ENCODE peak calls at places on chromosomes 12 and 14, in nine cellular contexts. W, K, S, N, P, D, T, O and Z are unnamed samples.

GRCh38 chr12:33724867-33725266 is 285.2 kb upstream of the SYT10 start:
- DNase-seq in W (no peak), K (no peak), S (no peak), N (no peak), P (no peak), D (no peak), T (no peak), O (no peak), Z (no peak)

GRCh38 chr12:45284096-45284901 is 68.4 kb downstream of the ANO6 start:
- DNase-seq in W (no peak), K (no peak), S (no peak), N (peak; percentile 79), P (no peak), D (no peak), T (no peak), O (peak; percentile 80), Z (no peak)

GRCh38 chr12:91357381-91357780 is 174.8 kb upstream of the DCN start:
- DNase-seq in W (no peak), K (no peak), S (no peak), N (no peak), P (no peak), D (no peak), T (no peak), O (no peak), Z (no peak)

GRCh38 chr14:78399316-78399889 is 229.2 kb downstream of the NRXN3 start:
- DNase-seq in W (no peak), K (no peak), S (no peak), N (peak; percentile 82), P (no peak), D (no peak), T (no peak), O (no peak), Z (no peak)

GRCh38 chr14:23056257-23056955 is 914 bp downstream of the CDH24 start:
- DNase-seq in W (peak; percentile 82), K (peak; percentile 81), S (peak; percentile 81), N (peak; percentile 94), P (no peak), D (peak; percentile 57), T (peak; percentile 87), O (peak; percentile 84), Z (peak; percentile 64)

GRCh38 chr14:77014004-77014604 is 14.4 kb downstream of the IRF2BPL start:
- DNase-seq in W (peak; percentile 66), K (no peak), S (no peak), N (peak; percentile 76), P (peak; percentile 94), D (peak; percentile 67), T (peak; percentile 71), O (no peak), Z (no peak)

GRCh38 chr12:79407671-79408622 is 282.8 kb downstream of the PAWR start:
- DNase-seq in W (no peak), K (peak; percentile 63), S (no peak), N (peak; percentile 90), P (peak; percentile 54), D (peak; percentile 61), T (no peak), O (peak; percentile 85), Z (no peak)

GRCh38 chr12:107760207-107760816 is 625 bp downstream of the PRDM4 start:
- DNase-seq in W (no peak), K (no peak), S (peak; percentile 74), N (peak; percentile 82), P (peak; percentile 18), D (peak; percentile 19), T (peak; percentile 58), O (peak; percentile 26), Z (peak; percentile 50)

GRCh38 chr14:28344381-28344780 is 422.2 kb upstream of the FOXG1 start:
- DNase-seq in W (no peak), K (no peak), S (no peak), N (no peak), P (no peak), D (no peak), T (no peak), O (peak; percentile 32), Z (no peak)

GRCh38 chr14:101499080-101499479 is 62.2 kb upstream of the DIO3 start:
- DNase-seq in W (no peak), K (no peak), S (peak; percentile 38), N (no peak), P (no peak), D (peak; percentile 26), T (no peak), O (no peak), Z (no peak)

GRCh38 chr12:40225337-40225983 is 663 bp downstream of the LRRK2 start:
- DNase-seq in W (no peak), K (no peak), S (no peak), N (no peak), P (no peak), D (no peak), T (no peak), O (peak; percentile 17), Z (no peak)

GRCh38 chr14:81633496-81633895 is 99.8 kb upstream of the SEL1L start:
- DNase-seq in W (no peak), K (no peak), S (no peak), N (no peak), P (no peak), D (no peak), T (no peak), O (no peak), Z (no peak)

GRCh38 chr12:20492251-20492728 is 124.0 kb downstream of the PDE3A start:
- DNase-seq in W (no peak), K (peak; percentile 67), S (no peak), N (no peak), P (no peak), D (no peak), T (no peak), O (peak; percentile 89), Z (no peak)

GRCh38 chr12:88472775-88473174 is 107.5 kb downstream of the KITLG start:
- DNase-seq in W (no peak), K (peak; percentile 47), S (no peak), N (no peak), P (no peak), D (no peak), T (no peak), O (no peak), Z (no peak)

GRCh38 chr14:88270781-88271180 is 52.3 kb downstream of the KCNK10 start:
- DNase-seq in W (no peak), K (no peak), S (no peak), N (peak; percentile 78), P (no peak), D (no peak), T (no peak), O (no peak), Z (no peak)

GRCh38 chr12:452667-453210 is 7.0 kb upstream of the B4GALNT3 start:
- DNase-seq in W (peak; percentile 69), K (no peak), S (peak; percentile 69), N (no peak), P (no peak), D (no peak), T (no peak), O (no peak), Z (peak; percentile 65)

GRCh38 chr12:97912943-97913342 is 450.3 kb downstream of the RMST start:
- DNase-seq in W (no peak), K (no peak), S (no peak), N (no peak), P (peak; percentile 74), D (no peak), T (no peak), O (peak; percentile 4), Z (no peak)

GRCh38 chr14:104196461-104197180 is 58.2 kb downstream of the KIF26A start:
- DNase-seq in W (no peak), K (no peak), S (no peak), N (no peak), P (no peak), D (no peak), T (no peak), O (no peak), Z (no peak)

GRCh38 chr12:100986595-100987547 is 192.3 kb downstream of the ANO4 start:
- DNase-seq in W (no peak), K (no peak), S (no peak), N (peak; percentile 91), P (no peak), D (no peak), T (no peak), O (no peak), Z (no peak)

DNA sequence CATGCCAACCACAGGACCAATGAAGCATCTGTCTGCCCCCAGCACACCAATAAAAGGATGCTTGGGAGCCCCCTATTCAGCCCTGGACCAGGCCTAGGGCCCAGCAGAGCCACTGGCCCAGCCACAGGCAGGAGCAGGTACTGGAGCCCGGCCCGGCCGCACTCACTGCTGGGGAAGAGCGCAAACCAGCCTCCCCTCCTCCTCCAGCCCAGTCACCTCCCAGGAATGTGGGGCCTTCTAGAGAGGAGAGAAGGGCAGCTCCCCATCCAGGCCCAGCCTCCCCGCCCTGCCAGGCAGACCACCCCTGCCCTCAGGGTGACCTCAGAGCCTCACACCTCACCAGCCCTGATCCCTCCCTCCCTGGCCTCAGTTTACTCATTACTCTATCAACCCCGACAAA is 56.2 kb downstream of the CCNK start:
- DNase-seq in W (no peak), K (no peak), S (no peak), N (peak; percentile 81), P (no peak), D (peak; percentile 82), T (no peak), O (peak; percentile 48), Z (no peak)
- H3K27ac ChIP-seq in W (no peak overlapping the region), K (no peak overlapping the region), S (no peak overlapping the region), N (no peak overlapping the region), P (no peak overlapping the region), D (peak overlapping the region; percentile 69), T (peak overlapping the region; percentile 67), O (peak overlapping the region; percentile 69), Z (no peak overlapping the region)

DNA sequence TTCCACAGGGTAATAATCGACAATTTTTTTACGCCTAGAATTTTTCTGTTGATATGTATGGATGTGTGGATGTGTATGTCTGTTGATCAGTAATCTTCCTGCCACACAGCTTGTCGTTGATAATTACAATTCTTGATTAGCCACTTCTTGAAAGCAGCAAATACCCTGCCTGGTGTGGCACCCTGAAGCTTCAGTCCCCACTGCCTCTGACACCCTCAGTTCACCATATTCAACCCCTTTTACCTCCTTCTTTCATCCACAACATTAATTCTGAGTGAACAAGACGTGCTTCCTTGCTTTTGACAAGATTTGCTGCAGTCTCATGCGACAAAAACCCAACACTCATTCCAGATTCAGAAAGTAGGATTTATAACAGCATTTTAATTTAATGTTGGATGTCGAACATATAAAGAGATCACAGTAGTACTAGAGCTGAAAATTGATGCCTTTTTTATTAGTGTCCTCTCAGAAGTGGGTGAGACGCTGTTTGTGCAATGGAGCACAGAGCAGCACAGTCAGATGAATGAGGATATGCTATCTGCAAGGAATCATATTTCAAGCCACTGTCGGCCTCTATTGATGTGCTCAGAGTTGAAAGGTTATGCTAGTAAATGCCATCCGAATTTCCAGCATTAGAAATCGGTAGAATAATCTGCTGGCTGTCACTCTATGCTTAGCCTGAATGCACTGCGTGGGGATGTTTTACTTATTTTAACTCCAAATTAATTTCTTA is 383.7 kb downstream of the EGLN3 start:
- DNase-seq in W (no peak), K (no peak), S (no peak), N (no peak), P (no peak), D (no peak), T (no peak), O (no peak), Z (no peak)
- H3K4me3 ChIP-seq in W (no peak overlapping the region), K (no peak overlapping the region), S (no peak overlapping the region), N (no peak overlapping the region), P (no peak overlapping the region), D (no peak overlapping the region), T (no peak overlapping the region), O (no peak overlapping the region), Z (no peak overlapping the region)

GRCh38 chr14:106809615-106810014 is 1283.2 kb downstream of the TMEM121 start:
- DNase-seq in W (no peak), K (no peak), S (no peak), N (no peak), P (no peak), D (no peak), T (no peak), O (no peak), Z (no peak)
- H3K9me3 ChIP-seq in W (no peaks in the 10 kb centered on the region), K (peaks cover 2% of the 10 kb centered on the region), S (no peaks in the 10 kb centered on the region), N (peaks cover 64% of the 10 kb centered on the region), P (no peaks in the 10 kb centered on the region), D (no peaks in the 10 kb centered on the region), T (no peaks in the 10 kb centered on the region), O (no peaks in the 10 kb centered on the region), Z (no peaks in the 10 kb centered on the region)

GRCh38 chr14:68012861-68013260 is 193.3 kb downstream of the RAD51B start:
- DNase-seq in W (no peak), K (no peak), S (no peak), N (no peak), P (no peak), D (no peak), T (no peak), O (no peak), Z (no peak)
- H3K27ac ChIP-seq in W (no peak overlapping the region), K (peak overlapping the region; percentile 34), S (no peak overlapping the region), N (peak overlapping the region; percentile 9), P (no peak overlapping the region), D (peak overlapping the region; percentile 84), T (no peak overlapping the region), O (peak overlapping the region; percentile 46), Z (no peak overlapping the region)